ENCODE peak calls at places on chromosome 22, in eight cellular contexts. Z, O, A, G, R, D, M and H are unnamed samples.

GRCh38 chr22:42388130-42388797 is 43.9 kb downstream of the NFAM1 start:
- DNase-seq in G (peak), A (no peak), Z (peak), D (no peak), M (peak), O (no peak), R (peak), H (no peak)

GRCh38 chr22:38413085-38414008 is 41.7 kb downstream of the KCNJ4 start:
- DNase-seq in R (peak), G (no peak), A (no peak), O (peak), M (no peak), D (peak), Z (no peak), H (no peak)

GRCh38 chr22:24751518-24751917 is 23.0 kb downstream of the PIWIL3 start:
- DNase-seq in M (no peak), D (no peak), Z (no peak), R (no peak), O (no peak), A (no peak), G (no peak), H (no peak)

GRCh38 chr22:18031670-18032454 is 7.5 kb upstream of the MICAL3 start:
- DNase-seq in O (peak), G (peak), Z (no peak), D (peak), M (peak), A (no peak), R (peak), H (peak)

GRCh38 chr22:36184433-36185035 is 17.1 kb downstream of the APOL4 start:
- DNase-seq in G (no peak), A (no peak), D (peak), R (peak), Z (no peak), M (no peak), O (no peak), H (peak)

GRCh38 chr22:25751174-25751581 is 9.2 kb downstream of the MYO18B start:
- DNase-seq in M (no peak), Z (no peak), G (no peak), R (no peak), A (no peak), D (no peak), O (no peak), H (no peak)

GRCh38 chr22:40819741-40820140 is 595 bp upstream of the SLC25A17 start:
- DNase-seq in D (peak), A (no peak), O (no peak), R (no peak), Z (no peak), M (no peak), G (no peak), H (peak)

GRCh38 chr22:49677495-49677889 is 150.2 kb downstream of the BRD1 start:
- DNase-seq in A (no peak), Z (no peak), R (no peak), D (no peak), G (no peak), M (no peak), O (peak), H (no peak)

GRCh38 chr22:18085188-18085587 is 7.4 kb downstream of the PEX26 start:
- DNase-seq in D (peak), A (no peak), Z (no peak), R (no peak), O (no peak), M (no peak), G (no peak), H (no peak)

GRCh38 chr22:37428649-37429586 is 1.6 kb upstream of the ELFN2 start:
- DNase-seq in Z (peak), O (no peak), G (no peak), D (peak), R (peak), M (peak), A (no peak), H (peak)

GRCh38 chr22:37303821-37304274 is 21.5 kb downstream of the CYTH4 start:
- DNase-seq in D (peak), O (no peak), A (no peak), G (no peak), M (peak), R (peak), Z (no peak), H (peak)

GRCh38 chr22:49693848-49694247 is 133.8 kb downstream of the BRD1 start:
- DNase-seq in A (no peak), G (no peak), O (peak), Z (no peak), M (no peak), D (no peak), R (no peak), H (no peak)

GRCh38 chr22:44381761-44382454 is 69.2 kb upstream of the SHISAL1 start:
- DNase-seq in R (no peak), D (no peak), Z (no peak), G (no peak), M (no peak), O (no peak), A (no peak), H (no peak)

GRCh38 chr22:46754110-46754799 is 8.2 kb upstream of the TBC1D22A start:
- DNase-seq in A (no peak), D (peak), R (peak), M (peak), G (no peak), O (peak), Z (no peak), H (peak)